ENCODE peak calls at places on chromosomes 16 and 17, in five cellular contexts. One of them, this sample, is unnamed.

GRCh38 chr16:66199189-66199588 is 167.3 kb upstream of the CDH5 start:
- DNase-seq in pancreas: no peak
- DNase-seq in IMR-90: peak; percentile 28
- DNase-seq in cardiac fibroblast: peak; percentile 80
- DNase-seq in right atrium auricular region: no peak
- DNase-seq in this sample: no peak

GRCh38 chr17:78748048-78748729 is 33.9 kb downstream of the CYTH1 start:
- DNase-seq in right atrium auricular region: no peak
- DNase-seq in cardiac fibroblast: no peak
- DNase-seq in IMR-90: no peak
- DNase-seq in pancreas: no peak
- DNase-seq in this sample: no peak

GRCh38 chr16:29975134-29975538 is 1.5 kb downstream of the TAOK2 start:
- DNase-seq in IMR-90: no peak
- DNase-seq in pancreas: no peak
- DNase-seq in right atrium auricular region: no peak
- DNase-seq in cardiac fibroblast: no peak
- DNase-seq in this sample: no peak

GRCh38 chr17:2395258-2396170 is 5.3 kb downstream of the MNT start:
- DNase-seq in cardiac fibroblast: peak; percentile 45
- DNase-seq in right atrium auricular region: no peak
- DNase-seq in IMR-90: peak; percentile 58
- DNase-seq in pancreas: peak; percentile 59
- DNase-seq in this sample: peak; percentile 89

GRCh38 chr17:81020767-81021497 is 14.0 kb upstream of the BAIAP2 start:
- DNase-seq in IMR-90: peak; percentile 34
- DNase-seq in pancreas: no peak
- DNase-seq in right atrium auricular region: no peak
- DNase-seq in cardiac fibroblast: peak; percentile 34
- DNase-seq in this sample: peak; percentile 40

GRCh38 chr17:61482467-61482866 is 30.2 kb downstream of the TBX4 start:
- DNase-seq in pancreas: no peak
- DNase-seq in IMR-90: no peak
- DNase-seq in right atrium auricular region: no peak
- DNase-seq in cardiac fibroblast: no peak
- DNase-seq in this sample: no peak

GRCh38 chr16:84629580-84629979 is 11.7 kb upstream of the COTL1 start:
- DNase-seq in cardiac fibroblast: no peak
- DNase-seq in right atrium auricular region: no peak
- DNase-seq in IMR-90: no peak
- DNase-seq in pancreas: no peak
- DNase-seq in this sample: no peak

GRCh38 chr17:32523017-32523680 is 36.4 kb downstream of the CDK5R1 start:
- DNase-seq in cardiac fibroblast: no peak
- DNase-seq in right atrium auricular region: no peak
- DNase-seq in pancreas: no peak
- DNase-seq in IMR-90: no peak
- DNase-seq in this sample: no peak

GRCh38 chr17:29412780-29413565 is 22.8 kb downstream of the TAOK1 start:
- DNase-seq in pancreas: no peak
- DNase-seq in IMR-90: peak; percentile 78
- DNase-seq in cardiac fibroblast: peak; percentile 46
- DNase-seq in right atrium auricular region: no peak
- DNase-seq in this sample: no peak

GRCh38 chr17:71521724-71522123 is 599.1 kb upstream of the SOX9 start:
- DNase-seq in IMR-90: no peak
- DNase-seq in pancreas: no peak
- DNase-seq in cardiac fibroblast: no peak
- DNase-seq in right atrium auricular region: no peak
- DNase-seq in this sample: no peak

GRCh38 chr17:68399638-68400403 is 57.5 kb downstream of the WIPI1 start:
- DNase-seq in cardiac fibroblast: peak; percentile 73
- DNase-seq in right atrium auricular region: no peak
- DNase-seq in pancreas: no peak
- DNase-seq in IMR-90: peak; percentile 57
- DNase-seq in this sample: no peak

GRCh38 chr17:6420173-6420641 is 14.7 kb downstream of the AIPL1 start:
- DNase-seq in cardiac fibroblast: peak; percentile 10
- DNase-seq in right atrium auricular region: no peak
- DNase-seq in pancreas: no peak
- DNase-seq in IMR-90: peak; percentile 1
- DNase-seq in this sample: no peak
- TF ChIP-seq CTCF in cardiac fibroblast: peak; percentile 70
- TF ChIP-seq CTCF in right atrium auricular region: no peak
- TF ChIP-seq CTCF in pancreas: no peak
- TF ChIP-seq CTCF in IMR-90: peak; percentile 42
- TF ChIP-seq CTCF in this sample: peak; percentile 26

DNA sequence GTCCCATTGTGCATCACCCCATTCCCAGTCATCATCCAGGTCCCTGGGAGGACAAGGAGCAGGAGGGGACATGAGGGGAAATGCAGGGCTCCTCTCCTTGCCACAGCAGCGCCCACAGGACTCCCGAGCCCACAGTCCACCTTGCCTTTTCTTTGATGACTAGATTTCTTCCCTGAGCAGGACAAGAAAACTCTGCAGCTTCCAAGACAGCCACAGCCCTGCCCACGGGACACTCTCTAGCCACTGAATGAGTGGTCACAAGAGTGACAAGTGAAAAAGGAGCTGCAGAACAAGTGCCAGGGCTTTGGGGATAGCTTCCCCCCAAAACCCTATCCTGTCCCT is 4.7 kb downstream of the NEURL4 start:
- DNase-seq in right atrium auricular region: no peak
- DNase-seq in pancreas: no peak
- DNase-seq in IMR-90: no peak
- DNase-seq in cardiac fibroblast: no peak
- DNase-seq in this sample: no peak
- TF ChIP-seq CTCF in right atrium auricular region: no peak
- TF ChIP-seq CTCF in pancreas: no peak
- TF ChIP-seq CTCF in IMR-90: no peak
- TF ChIP-seq CTCF in cardiac fibroblast: no peak
- TF ChIP-seq CTCF in this sample: peak; percentile 63

GRCh38 chr16:47017636-47018035 is 44.2 kb upstream of the DNAJA2 start:
- DNase-seq in cardiac fibroblast: no peak
- DNase-seq in pancreas: no peak
- DNase-seq in IMR-90: no peak
- DNase-seq in right atrium auricular region: no peak
- DNase-seq in this sample: no peak
- TF ChIP-seq CTCF in cardiac fibroblast: no peak
- TF ChIP-seq CTCF in pancreas: no peak
- TF ChIP-seq CTCF in IMR-90: no peak
- TF ChIP-seq CTCF in right atrium auricular region: no peak
- TF ChIP-seq CTCF in this sample: no peak

GRCh38 chr17:27560668-27561067 is 70.3 kb upstream of the LGALS9 start:
- DNase-seq in pancreas: no peak
- DNase-seq in cardiac fibroblast: peak; percentile 63
- DNase-seq in right atrium auricular region: no peak
- DNase-seq in IMR-90: peak; percentile 29
- DNase-seq in this sample: no peak

GRCh38 chr17:27558341-27558740 is 72.6 kb upstream of the LGALS9 start:
- DNase-seq in right atrium auricular region: no peak
- DNase-seq in cardiac fibroblast: no peak
- DNase-seq in IMR-90: no peak
- DNase-seq in pancreas: no peak
- DNase-seq in this sample: no peak

GRCh38 chr17:27558842-27559505 is 72.0 kb upstream of the LGALS9 start:
- DNase-seq in pancreas: no peak
- DNase-seq in cardiac fibroblast: no peak
- DNase-seq in IMR-90: no peak
- DNase-seq in right atrium auricular region: no peak
- DNase-seq in this sample: no peak

GRCh38 chr17:27559996-27560481 is 70.9 kb upstream of the LGALS9 start:
- DNase-seq in cardiac fibroblast: peak; percentile 98
- DNase-seq in pancreas: no peak
- DNase-seq in IMR-90: peak; percentile 93
- DNase-seq in right atrium auricular region: peak; percentile 85
- DNase-seq in this sample: no peak

GRCh38 chr17:27559506-27559931 is 71.5 kb upstream of the LGALS9 start:
- DNase-seq in pancreas: no peak
- DNase-seq in cardiac fibroblast: peak; percentile 93
- DNase-seq in right atrium auricular region: peak; percentile 77
- DNase-seq in IMR-90: peak; percentile 87
- DNase-seq in this sample: no peak
- TF ChIP-seq CTCF in pancreas: no peak
- TF ChIP-seq CTCF in cardiac fibroblast: peak; percentile 51
- TF ChIP-seq CTCF in right atrium auricular region: no peak
- TF ChIP-seq CTCF in IMR-90: peak; percentile 50
- TF ChIP-seq CTCF in this sample: no peak

DNA sequence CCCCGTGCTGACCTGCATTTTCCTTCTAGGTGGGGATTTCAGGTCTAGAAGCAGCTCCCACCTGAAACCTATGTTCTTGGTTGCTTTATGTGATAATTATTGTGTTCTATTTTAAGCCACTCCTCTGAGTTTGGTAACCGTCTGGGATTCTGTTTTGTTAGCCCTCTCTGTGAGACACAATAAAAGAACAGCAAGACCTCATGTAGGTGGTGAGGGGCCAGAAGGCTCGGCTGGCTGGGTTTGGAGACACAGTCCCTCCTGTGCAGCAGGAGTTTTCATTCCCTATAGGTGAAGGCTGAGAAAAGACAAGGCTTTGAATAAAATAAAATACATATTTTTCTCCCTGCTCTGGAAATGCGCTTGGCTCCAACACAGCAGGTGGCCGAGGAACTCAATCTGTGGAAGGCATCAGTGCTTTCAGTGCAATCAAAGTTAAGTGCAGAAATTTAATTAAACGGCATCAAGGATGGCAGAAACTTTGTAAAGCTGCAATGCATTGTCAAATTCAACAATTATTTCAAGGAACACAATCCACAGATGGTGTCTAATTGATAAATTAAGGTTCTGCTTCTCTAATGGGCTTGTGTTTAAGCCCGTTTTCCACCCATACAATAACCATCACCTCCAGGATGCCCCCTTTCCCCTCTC is 107.8 kb downstream of the MSI2 start:
- DNase-seq in pancreas: no peak
- DNase-seq in IMR-90: no peak
- DNase-seq in right atrium auricular region: no peak
- DNase-seq in cardiac fibroblast: no peak
- DNase-seq in this sample: no peak
- TF ChIP-seq CTCF in pancreas: no peak
- TF ChIP-seq CTCF in IMR-90: no peak
- TF ChIP-seq CTCF in right atrium auricular region: no peak
- TF ChIP-seq CTCF in cardiac fibroblast: no peak
- TF ChIP-seq CTCF in this sample: no peak

DNA sequence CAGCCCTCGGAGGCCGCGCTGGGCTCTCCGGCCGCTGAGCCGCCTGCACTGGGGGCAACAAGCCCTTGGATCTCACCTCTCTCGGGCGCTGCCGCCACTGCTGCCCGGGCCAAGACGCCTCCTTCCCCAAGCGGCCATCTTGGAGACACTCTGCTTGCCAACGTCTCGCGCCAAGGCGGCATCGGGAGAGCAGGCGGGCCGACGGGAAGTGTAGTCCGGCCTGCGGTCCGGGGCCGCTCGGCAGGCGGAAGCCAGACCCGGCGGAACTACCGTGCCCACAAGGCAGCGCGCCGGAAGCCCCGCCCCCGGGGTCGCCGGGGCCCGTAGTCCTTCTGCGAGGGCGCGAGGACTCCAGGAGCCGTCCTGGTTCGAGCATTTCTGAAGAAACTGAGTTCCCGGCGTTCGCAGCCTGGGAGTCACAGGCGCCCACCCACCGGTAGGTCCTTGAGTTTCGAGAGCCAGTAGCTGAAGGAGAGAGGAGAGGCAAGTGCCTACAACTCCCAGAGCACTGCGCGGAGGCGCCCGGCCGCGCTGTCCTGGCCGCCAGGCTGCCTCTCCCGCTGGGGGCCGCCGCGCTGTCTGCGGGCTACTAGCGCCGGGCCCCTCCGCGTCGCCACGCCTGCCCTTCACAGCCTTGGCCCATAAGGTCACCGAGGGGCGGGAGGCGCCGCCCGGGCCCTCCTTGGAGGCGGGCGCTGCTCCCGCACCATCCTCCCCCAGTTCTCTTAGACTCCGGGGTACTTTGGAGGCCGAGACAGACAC is at the start of gene TMEM11:
- DNase-seq in pancreas: peak; percentile 98
- DNase-seq in IMR-90: peak; percentile 94
- DNase-seq in right atrium auricular region: peak; percentile 95
- DNase-seq in cardiac fibroblast: peak; percentile 97
- DNase-seq in this sample: peak; percentile 95
- TF ChIP-seq CTCF in pancreas: no peak
- TF ChIP-seq CTCF in IMR-90: peak; percentile 24
- TF ChIP-seq CTCF in right atrium auricular region: no peak
- TF ChIP-seq CTCF in cardiac fibroblast: no peak
- TF ChIP-seq CTCF in this sample: peak; percentile 20

GRCh38 chr17:13017623-13018462 is at the start of gene ELAC2:
- DNase-seq in right atrium auricular region: peak; percentile 99
- DNase-seq in IMR-90: peak; percentile 99
- DNase-seq in cardiac fibroblast: peak; percentile 99
- DNase-seq in pancreas: peak; percentile 95
- DNase-seq in this sample: peak; percentile 96
- TF ChIP-seq CTCF in right atrium auricular region: no peak
- TF ChIP-seq CTCF in IMR-90: no peak
- TF ChIP-seq CTCF in cardiac fibroblast: no peak
- TF ChIP-seq CTCF in pancreas: no peak
- TF ChIP-seq CTCF in this sample: no peak

GRCh38 chr17:41885733-41886132 is 20.5 kb upstream of the KLHL11 start:
- DNase-seq in pancreas: no peak
- DNase-seq in IMR-90: no peak
- DNase-seq in cardiac fibroblast: no peak
- DNase-seq in right atrium auricular region: no peak
- DNase-seq in this sample: no peak
- TF ChIP-seq CTCF in pancreas: no peak
- TF ChIP-seq CTCF in IMR-90: peak; percentile 23
- TF ChIP-seq CTCF in cardiac fibroblast: peak; percentile 5
- TF ChIP-seq CTCF in right atrium auricular region: no peak
- TF ChIP-seq CTCF in this sample: no peak

GRCh38 chr17:79925242-79925957 is 86.2 kb upstream of the CBX4 start:
- DNase-seq in pancreas: peak; percentile 84
- DNase-seq in right atrium auricular region: no peak
- DNase-seq in cardiac fibroblast: peak; percentile 66
- DNase-seq in IMR-90: peak; percentile 25
- DNase-seq in this sample: no peak
- TF ChIP-seq CTCF in pancreas: no peak
- TF ChIP-seq CTCF in right atrium auricular region: no peak
- TF ChIP-seq CTCF in cardiac fibroblast: no peak
- TF ChIP-seq CTCF in IMR-90: peak; percentile 5
- TF ChIP-seq CTCF in this sample: no peak

GRCh38 chr16:68084504-68085258 is 489 bp upstream of the NFATC3 start:
- DNase-seq in cardiac fibroblast: peak; percentile 71
- DNase-seq in IMR-90: peak; percentile 61
- DNase-seq in pancreas: peak; percentile 82
- DNase-seq in right atrium auricular region: peak; percentile 94
- DNase-seq in this sample: peak; percentile 83
- TF ChIP-seq CTCF in cardiac fibroblast: no peak
- TF ChIP-seq CTCF in IMR-90: no peak
- TF ChIP-seq CTCF in pancreas: no peak
- TF ChIP-seq CTCF in right atrium auricular region: no peak
- TF ChIP-seq CTCF in this sample: no peak

This sample was measured in CD14-positive monocyte.